ENCODE peak calls at places on chromosomes 12 and 14, in six cellular contexts. Z, E, G, T, N and M are unnamed samples.

GRCh38 chr12:101925352-101925751 is 48.0 kb downstream of the DRAM1 start:
- DNase-seq in Z (peak; percentile 23), E (peak; percentile 86), G (peak; percentile 79), T (no peak), N (no peak), M (no peak)

GRCh38 chr12:11067514-11067913 is 5.4 kb upstream of the TAS2R46 start:
- DNase-seq in Z (no peak), E (peak; percentile 10), G (no peak), T (no peak), N (no peak), M (no peak)

GRCh38 chr12:21828779-21829178 is 54.3 kb upstream of the KCNJ8 start:
- DNase-seq in Z (no peak), E (no peak), G (no peak), T (no peak), N (no peak), M (no peak)

GRCh38 chr12:51809193-51809592 is 39.3 kb downstream of the FIGNL2 start:
- DNase-seq in Z (no peak), E (no peak), G (no peak), T (no peak), N (no peak), M (no peak)

GRCh38 chr12:60724984-60725383 is 1129.2 kb downstream of the SLC16A7 start:
- DNase-seq in Z (no peak), E (no peak), G (no peak), T (no peak), N (no peak), M (no peak)

GRCh38 chr12:21648378-21648777 is 9.3 kb downstream of the LDHB start:
- DNase-seq in Z (no peak), E (no peak), G (no peak), T (no peak), N (no peak), M (no peak)

GRCh38 chr14:105117710-105118385 is 50.7 kb downstream of the JAG2 start:
- DNase-seq in Z (no peak), E (no peak), G (no peak), T (peak; percentile 26), N (no peak), M (no peak)

GRCh38 chr14:103260629-103261124 is 73.4 kb upstream of the EIF5 start:
- DNase-seq in Z (no peak), E (peak; percentile 14), G (peak; percentile 50), T (no peak), N (no peak), M (no peak)

GRCh38 chr14:24921903-24922302 is 128.0 kb downstream of the STXBP6 start:
- DNase-seq in Z (no peak), E (peak; percentile 24), G (peak; percentile 27), T (no peak), N (no peak), M (no peak)

GRCh38 chr12:65308001-65308400 is 29.5 kb downstream of the MSRB3 start:
- DNase-seq in Z (no peak), E (no peak), G (no peak), T (no peak), N (no peak), M (peak; percentile 7)

GRCh38 chr12:67441736-67442346 is 172.7 kb downstream of the CAND1 start:
- DNase-seq in Z (no peak), E (peak; percentile 82), G (peak; percentile 64), T (peak; percentile 90), N (peak; percentile 66), M (no peak)

GRCh38 chr12:42143401-42144173 is 1.1 kb downstream of the GXYLT1 start:
- DNase-seq in Z (no peak), E (peak; percentile 47), G (no peak), T (no peak), N (no peak), M (no peak)

GRCh38 chr12:2195085-2195484 is 142.3 kb downstream of the CACNA1C start:
- DNase-seq in Z (no peak), E (no peak), G (no peak), T (no peak), N (no peak), M (no peak)

GRCh38 chr14:69955855-69956567 is 76.8 kb downstream of the SMOC1 start:
- DNase-seq in Z (no peak), E (no peak), G (no peak), T (no peak), N (no peak), M (no peak)

GRCh38 chr12:3551976-3552725 is 61.1 kb downstream of the PRMT8 start:
- DNase-seq in Z (no peak), E (no peak), G (no peak), T (no peak), N (no peak), M (no peak)

GRCh38 chr14:51458563-51458955 is 193.2 kb upstream of the FRMD6 start:
- DNase-seq in Z (no peak), E (peak; percentile 91), G (peak; percentile 65), T (no peak), N (no peak), M (no peak)

GRCh38 chr14:73008501-73008900 is 18.4 kb downstream of the ZFYVE1 start:
- DNase-seq in Z (no peak), E (peak; percentile 71), G (no peak), T (no peak), N (no peak), M (no peak)

GRCh38 chr14:76933515-76933914 is 95.0 kb downstream of the IRF2BPL start:
- DNase-seq in Z (no peak), E (no peak), G (no peak), T (no peak), N (no peak), M (no peak)

GRCh38 chr12:121769831-121770301 is 23.6 kb downstream of the RHOF start:
- DNase-seq in Z (no peak), E (no peak), G (no peak), T (peak; percentile 75), N (no peak), M (no peak)

GRCh38 chr12:45909041-45909713 is 81.2 kb downstream of the SCAF11 start:
- DNase-seq in Z (no peak), E (no peak), G (no peak), T (no peak), N (no peak), M (no peak)

GRCh38 chr12:645563-646071 is 17.6 kb downstream of the NINJ2 start:
- DNase-seq in Z (no peak), E (peak; percentile 53), G (peak; percentile 48), T (no peak), N (no peak), M (no peak)

GRCh38 chr14:92581966-92582566 is 68.5 kb downstream of the RIN3 start:
- DNase-seq in Z (no peak), E (no peak), G (no peak), T (no peak), N (no peak), M (no peak)

GRCh38 chr14:23573384-23573783 is 5.2 kb downstream of the JPH4 start:
- DNase-seq in Z (no peak), E (no peak), G (no peak), T (no peak), N (no peak), M (no peak)

GRCh38 chr12:6843118-6843902 is 2.6 kb downstream of the GNB3 start:
- DNase-seq in Z (no peak), E (no peak), G (no peak), T (peak; percentile 39), N (no peak), M (no peak)

GRCh38 chr14:54676822-54677708 is 110.1 kb downstream of the SAMD4A start:
- DNase-seq in Z (no peak), E (peak; percentile 98), G (peak; percentile 69), T (no peak), N (no peak), M (no peak)

GRCh38 chr12:15837141-15837781 is 44.9 kb upstream of the STRAP start:
- DNase-seq in Z (no peak), E (peak; percentile 56), G (no peak), T (no peak), N (no peak), M (no peak)

GRCh38 chr14:32200368-32201195 is 1.3 kb upstream of the RNU6-7 start:
- DNase-seq in Z (no peak), E (no peak), G (no peak), T (no peak), N (no peak), M (peak; percentile 36)

GRCh38 chr12:122646568-122647220 is 56.5 kb downstream of the HCAR2 start:
- DNase-seq in Z (peak; percentile 100), E (peak; percentile 78), G (no peak), T (no peak), N (no peak), M (peak; percentile 67)

GRCh38 chr14:98185036-98185435 is 1087.0 kb downstream of the BCL11B start:
- DNase-seq in Z (no peak), E (no peak), G (no peak), T (no peak), N (no peak), M (no peak)

GRCh38 chr12:127822743-127823433 is 444.1 kb upstream of the TMEM132C start:
- DNase-seq in Z (no peak), E (peak; percentile 61), G (no peak), T (no peak), N (no peak), M (no peak)

GRCh38 chr12:109988903-109989302 is 7.3 kb downstream of the GIT2 start:
- DNase-seq in Z (no peak), E (no peak), G (no peak), T (no peak), N (no peak), M (no peak)

GRCh38 chr12:106879612-106880011 is 76.1 kb upstream of the TMEM263 start:
- DNase-seq in Z (no peak), E (no peak), G (no peak), T (no peak), N (no peak), M (no peak)

GRCh38 chr12:62886796-62887195 is 48.2 kb downstream of the PPM1H start:
- DNase-seq in Z (no peak), E (no peak), G (no peak), T (no peak), N (no peak), M (no peak)